ENCODE peak calls at places on chromosomes 12 and 14, in four cellular contexts. S is HCT116, V is colonic mucosa, M is endothelial cell of umbilical vein. I is an unnamed sample.

GRCh38 chr12:104680070-104680469 is 223.3 kb downstream of the CHST11 start:
- DNase-seq in S (peak; percentile 13), V (no peak), M (peak; percentile 19), I (peak; percentile 75)

GRCh38 chr12:5921966-5922365 is 23.1 kb downstream of the ANO2 start:
- DNase-seq in S (no peak), V (no peak), M (no peak), I (no peak)

GRCh38 chr12:71755146-71755892 is 656 bp downstream of the RAB21 start:
- DNase-seq in S (no peak), V (peak; percentile 47), M (peak; percentile 70), I (peak; percentile 66)

GRCh38 chr14:65173973-65174693 is 71.8 kb upstream of the MAX start:
- DNase-seq in S (no peak), V (no peak), M (no peak), I (no peak)

GRCh38 chr12:102417055-102417454 is 63.3 kb downstream of the IGF1 start:
- DNase-seq in S (no peak), V (no peak), M (no peak), I (no peak)

GRCh38 chr12:18683603-18684002 is 54.2 kb downstream of the PLCZ1 start:
- DNase-seq in S (no peak), V (no peak), M (no peak), I (no peak)

GRCh38 chr12:24950231-24950834 is 1.4 kb upstream of the BCAT1 start:
- DNase-seq in S (no peak), V (no peak), M (no peak), I (no peak)

GRCh38 chr12:26699237-26699636 is 133.8 kb downstream of the ITPR2 start:
- DNase-seq in S (no peak), V (no peak), M (peak; percentile 67), I (no peak)

GRCh38 chr12:95551305-95551704 is at the start of gene USP44:
- DNase-seq in S (no peak), V (no peak), M (no peak), I (no peak)

GRCh38 chr12:122293081-122293480 is 26.8 kb upstream of the VPS33A start:
- DNase-seq in S (no peak), V (no peak), M (no peak), I (no peak)

GRCh38 chr14:93962701-93963601 is 13.4 kb downstream of the ASB2 start:
- DNase-seq in S (no peak), V (no peak), M (no peak), I (peak; percentile 74)

GRCh38 chr12:62712561-62712960 is 222.4 kb downstream of the PPM1H start:
- DNase-seq in S (no peak), V (no peak), M (no peak), I (no peak)
- H3K4me1 ChIP-seq in S (peaks cover 20% of the 10 kb centered on the region), V (no peaks in the 10 kb centered on the region), M (no peaks in the 10 kb centered on the region), I (no peaks in the 10 kb centered on the region)

DNA sequence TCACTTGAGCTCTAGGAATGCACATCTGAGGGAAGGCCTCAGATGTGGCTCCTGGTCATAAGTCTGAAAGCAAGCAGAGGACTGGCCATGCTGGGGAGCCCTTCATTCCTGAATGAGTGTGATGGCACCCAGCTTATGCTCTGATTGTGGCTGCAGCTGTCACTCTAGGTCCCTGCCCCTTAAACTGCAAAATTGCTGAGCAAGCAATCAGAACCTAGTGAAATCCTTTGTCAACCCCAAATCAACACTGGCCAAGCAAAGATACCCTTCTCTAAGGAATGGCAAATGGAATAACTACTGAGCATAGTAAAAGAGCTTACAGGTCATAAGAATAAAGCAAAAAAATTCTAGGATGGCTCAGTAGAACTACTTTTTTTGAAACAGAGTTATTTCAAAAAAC is 4.3 kb upstream of the PLEKHG7 start:
- DNase-seq in S (no peak), V (no peak), M (no peak), I (no peak)
- H3K9ac ChIP-seq in S (no peak overlapping the region), V (no peak overlapping the region), M (no peak overlapping the region), I (no peak overlapping the region)

DNA sequence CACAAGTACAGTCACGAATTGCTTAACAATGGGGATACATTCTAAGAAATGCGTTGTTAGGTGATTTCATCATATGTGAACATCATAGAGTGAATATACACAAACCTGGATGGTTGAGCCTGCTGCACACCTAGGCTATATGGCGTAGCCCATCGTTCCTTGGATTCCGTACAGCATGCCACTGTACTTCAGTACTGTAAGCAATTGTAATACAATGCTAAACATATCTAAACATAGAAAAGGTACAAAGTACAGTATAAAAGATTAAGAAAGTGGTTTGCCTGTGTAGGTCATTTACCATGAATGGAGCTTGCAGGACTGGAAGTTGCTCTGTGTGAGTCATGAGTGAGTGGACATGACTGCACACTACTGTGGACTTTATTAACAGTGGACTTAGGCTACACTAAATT is 286.2 kb downstream of the CACNA1C start:
- DNase-seq in S (no peak), V (no peak), M (peak; percentile 18), I (no peak)
- H3K4me1 ChIP-seq in S (peaks cover 63% of the 10 kb centered on the region), V (no peaks in the 10 kb centered on the region), M (peaks cover 38% of the 10 kb centered on the region), I (no peaks in the 10 kb centered on the region)

GRCh38 chr14:58078471-58078870 is 73.5 kb downstream of the ARMH4 start:
- DNase-seq in S (no peak), V (no peak), M (no peak), I (no peak)

GRCh38 chr14:58078068-58078467 is 73.9 kb downstream of the ARMH4 start:
- DNase-seq in S (no peak), V (no peak), M (no peak), I (no peak)

GRCh38 chr14:58085877-58086276 is 66.1 kb downstream of the ARMH4 start:
- DNase-seq in S (no peak), V (no peak), M (no peak), I (no peak)

GRCh38 chr14:58082011-58082410 is 70.0 kb downstream of the ARMH4 start:
- DNase-seq in S (no peak), V (no peak), M (no peak), I (no peak)

DNA sequence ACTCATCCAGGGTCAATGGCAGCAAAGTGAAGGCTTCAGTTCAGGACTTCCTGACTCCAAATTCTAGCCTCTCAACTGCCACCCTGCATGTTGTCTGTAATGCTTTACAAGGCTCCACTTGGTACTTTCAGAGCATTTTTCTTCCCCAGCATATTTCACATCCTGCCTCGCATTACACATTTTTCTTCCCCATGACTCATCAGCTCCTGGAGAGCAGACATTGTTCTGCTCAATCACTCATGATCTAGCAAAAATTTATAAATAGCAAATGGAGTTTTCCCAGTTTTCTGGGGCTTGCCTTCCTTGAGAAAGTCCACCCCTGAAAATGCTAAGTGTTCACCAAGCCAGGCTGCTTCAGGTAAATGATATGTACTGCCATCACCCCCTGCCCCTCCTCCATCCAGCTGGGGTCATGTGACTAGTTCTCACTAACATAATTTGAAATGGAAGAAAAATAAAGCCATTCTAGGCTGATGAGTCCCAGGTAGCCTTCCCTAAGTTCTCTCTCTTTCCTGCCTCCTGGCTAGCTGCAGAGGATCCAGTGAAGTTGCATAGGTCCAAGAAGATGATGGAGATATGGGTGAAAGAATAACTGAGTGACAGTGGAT is 69.4 kb downstream of the ARMH4 start:
- DNase-seq in S (peak; percentile 19), V (no peak), M (peak; percentile 81), I (no peak)
- H3K9ac ChIP-seq in S (peak overlapping the region; percentile 16), V (no peak overlapping the region), M (peak overlapping the region; percentile 38), I (no peak overlapping the region)

GRCh38 chr12:91990525-91990924 is 155.1 kb downstream of the BTG1 start:
- DNase-seq in S (no peak), V (no peak), M (peak; percentile 97), I (no peak)

GRCh38 chr12:91993287-91994028 is 152.2 kb downstream of the BTG1 start:
- DNase-seq in S (no peak), V (no peak), M (peak; percentile 69), I (no peak)

GRCh38 chr12:91994208-91994797 is 151.3 kb downstream of the BTG1 start:
- DNase-seq in S (no peak), V (no peak), M (peak; percentile 42), I (no peak)

GRCh38 chr12:91989143-91989542 is 156.5 kb downstream of the BTG1 start:
- DNase-seq in S (no peak), V (no peak), M (no peak), I (no peak)

DNA sequence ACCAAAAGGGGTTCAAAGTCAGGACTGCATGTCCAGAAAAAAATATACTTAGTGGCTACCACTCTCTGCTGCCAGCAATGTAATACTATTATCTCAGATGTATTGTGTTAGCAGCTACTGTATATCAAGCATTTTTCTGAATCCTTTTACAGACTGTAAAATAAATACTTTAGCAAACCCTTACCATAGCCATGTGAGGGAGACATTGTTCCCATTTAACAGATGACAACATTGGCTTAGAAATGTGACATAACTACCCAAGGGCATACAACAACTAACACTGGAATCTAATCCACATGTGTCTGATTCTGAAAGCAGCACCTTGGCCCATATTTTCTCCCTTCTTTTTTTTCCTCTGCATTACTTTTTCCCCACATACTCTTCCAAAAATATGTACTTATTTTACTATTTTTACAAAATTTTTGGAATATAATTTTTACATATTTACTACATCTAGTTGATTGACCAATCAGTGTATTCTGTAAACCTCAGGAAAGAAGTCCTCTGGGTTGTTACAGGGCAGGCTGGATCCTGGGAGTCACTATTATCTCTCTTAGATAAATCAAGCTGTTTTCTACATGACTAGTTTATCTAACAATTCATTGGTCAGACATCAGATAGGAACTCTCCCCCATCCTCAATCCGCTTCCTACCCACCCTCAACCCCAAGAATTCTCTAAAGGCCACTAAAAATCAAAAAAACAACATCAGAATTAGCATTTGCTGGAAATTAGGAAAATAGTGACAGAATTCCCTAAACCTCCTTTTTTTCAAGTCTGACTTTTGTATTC is 154.1 kb downstream of the BTG1 start:
- DNase-seq in S (no peak), V (no peak), M (peak; percentile 55), I (no peak)
- H3K4me1 ChIP-seq in S (no peaks in the 10 kb centered on the region), V (no peaks in the 10 kb centered on the region), M (peaks cover 69% of the 10 kb centered on the region), I (no peaks in the 10 kb centered on the region)

I was measured in Karpas-422.